ENCODE peak calls at places on chromosomes 5 and 9, in eight cellular contexts. X, B, C, W, P, N, Y and I are unnamed samples.

GRCh38 chr9:13485068-13485596 is 205.6 kb upstream of the MPDZ start:
- DNase-seq in X (peak), C (peak), P (no peak), B (no peak), W (no peak), N (peak), Y (no peak), I (no peak)

GRCh38 chr5:98504488-98504887 is 269.0 kb upstream of the RGMB start:
- DNase-seq in P (no peak), W (no peak), N (no peak), C (no peak), Y (no peak), X (no peak), B (no peak), I (no peak)

GRCh38 chr9:121328476-121328875 is 41.6 kb downstream of the STOM start:
- DNase-seq in P (no peak), C (no peak), X (peak), N (no peak), Y (no peak), W (no peak), B (no peak), I (no peak)

GRCh38 chr9:93111371-93112115 is 15.5 kb downstream of the CARD19 start:
- DNase-seq in N (peak), B (no peak), X (no peak), Y (no peak), C (no peak), W (no peak), P (no peak), I (no peak)

GRCh38 chr9:109968332-109968657 is 188.3 kb downstream of the PALM2AKAP2 start:
- DNase-seq in W (no peak), N (no peak), C (no peak), Y (no peak), P (peak), X (no peak), B (peak), I (no peak)

GRCh38 chr5:154421868-154422267 is 23.9 kb upstream of the SAP30L start:
- DNase-seq in B (no peak), Y (no peak), N (no peak), C (no peak), X (no peak), P (peak), W (no peak), I (no peak)

GRCh38 chr9:136942112-136942880 is 2.2 kb downstream of the FBXW5 start:
- DNase-seq in Y (no peak), B (no peak), N (no peak), P (no peak), X (no peak), W (no peak), C (no peak), I (no peak)

GRCh38 chr5:1324719-1325190 is 20.1 kb downstream of the CLPTM1L start:
- DNase-seq in N (peak), W (no peak), B (no peak), C (no peak), Y (no peak), P (no peak), X (no peak), I (no peak)

GRCh38 chr5:156208271-156208670 is 118.7 kb upstream of the SGCD start:
- DNase-seq in Y (no peak), C (no peak), W (no peak), X (no peak), B (no peak), N (no peak), P (peak), I (no peak)

GRCh38 chr9:104232781-104233341 is 138.8 kb downstream of the SMC2 start:
- DNase-seq in W (no peak), X (peak), C (no peak), P (no peak), N (no peak), Y (no peak), B (no peak), I (no peak)

GRCh38 chr5:177473461-177473991 is at the start of gene DBN1:
- DNase-seq in C (no peak), P (no peak), B (peak), W (no peak), Y (peak), N (no peak), X (peak), I (no peak)

GRCh38 chr9:13284011-13284410 is 4.5 kb upstream of the MPDZ start:
- DNase-seq in N (no peak), C (no peak), W (no peak), X (no peak), B (no peak), P (no peak), Y (no peak), I (no peak)

DNA sequence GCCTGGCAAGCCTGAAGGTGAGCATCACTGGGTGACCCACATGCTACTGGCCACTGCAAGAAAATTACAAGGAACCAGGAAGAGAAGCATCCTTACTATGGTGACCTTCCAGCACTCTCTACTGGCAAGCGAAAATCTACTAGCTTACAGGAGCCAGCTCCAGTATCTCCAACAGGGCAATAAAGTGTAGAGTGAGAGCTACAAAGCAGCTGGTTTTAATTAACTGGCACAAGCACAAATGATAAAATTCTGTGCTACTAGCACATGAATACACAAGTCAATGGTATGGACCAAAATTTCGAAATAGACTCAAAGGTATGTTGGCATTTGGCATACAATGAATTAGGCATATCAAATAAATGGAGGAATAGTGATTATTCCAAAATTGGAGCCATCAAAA is 113.2 kb upstream of the CAST start:
- DNase-seq in X (peak), W (no peak), B (no peak), P (no peak), Y (no peak), N (no peak), C (no peak), I (no peak)
- TF ChIP-seq CTCF in X (no peak), W (no peak), B (no peak), P (no peak), Y (no peak), N (no peak), C (no peak), I (no peak)

DNA sequence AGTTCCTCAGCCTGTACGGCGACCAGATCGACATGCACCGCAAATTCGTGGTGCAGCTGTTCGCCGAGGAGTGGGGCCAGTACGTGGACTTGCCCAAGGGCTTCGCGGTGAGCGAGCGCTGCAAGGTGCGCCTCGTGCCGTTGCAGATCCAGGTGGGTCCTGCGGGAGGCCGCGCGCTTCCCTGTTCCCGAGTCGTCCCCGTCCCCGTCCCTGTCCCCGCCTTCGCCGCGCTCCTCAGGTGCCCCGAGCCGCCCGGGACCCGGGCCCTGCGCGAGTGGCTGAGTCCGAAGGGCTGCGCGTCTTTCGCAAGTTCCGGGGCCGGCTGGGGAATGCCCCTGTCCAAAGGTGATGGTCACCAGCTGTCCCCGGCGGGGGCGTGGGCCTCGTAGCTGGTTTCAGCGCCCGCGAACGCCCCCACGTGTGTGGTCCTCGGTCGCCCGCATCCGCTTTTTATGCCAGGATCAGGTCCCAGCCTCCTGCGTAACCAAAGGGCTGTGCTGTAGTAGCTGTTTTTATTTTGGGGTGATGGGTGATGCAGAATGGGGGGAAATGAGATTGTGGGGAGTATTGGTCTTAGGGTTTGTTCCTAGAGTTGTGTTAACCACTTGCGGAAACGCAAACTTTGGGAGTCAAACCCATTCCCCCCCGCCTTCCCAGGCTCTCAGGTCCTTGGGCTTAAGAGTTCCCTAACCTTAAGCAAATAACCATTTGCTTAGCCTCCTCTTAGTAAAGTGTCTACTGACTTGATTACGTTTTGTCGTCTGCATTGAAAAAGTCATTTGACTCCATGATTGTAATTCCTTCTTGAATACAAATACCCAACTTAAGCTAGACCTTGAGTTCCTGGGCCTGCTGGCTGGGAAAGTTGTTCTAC is 612 bp downstream of the ISOC1 start:
- DNase-seq in X (peak), P (peak), N (peak), Y (peak), C (peak), W (peak), B (peak), I (peak)
- TF ChIP-seq CTCF in X (peak), P (no peak), N (no peak), Y (no peak), C (no peak), W (peak), B (peak), I (no peak)

GRCh38 chr9:11088826-11089374 is 476.1 kb upstream of the PTPRD start:
- DNase-seq in N (no peak), B (no peak), P (no peak), W (no peak), X (no peak), Y (no peak), C (no peak), I (no peak)

DNA sequence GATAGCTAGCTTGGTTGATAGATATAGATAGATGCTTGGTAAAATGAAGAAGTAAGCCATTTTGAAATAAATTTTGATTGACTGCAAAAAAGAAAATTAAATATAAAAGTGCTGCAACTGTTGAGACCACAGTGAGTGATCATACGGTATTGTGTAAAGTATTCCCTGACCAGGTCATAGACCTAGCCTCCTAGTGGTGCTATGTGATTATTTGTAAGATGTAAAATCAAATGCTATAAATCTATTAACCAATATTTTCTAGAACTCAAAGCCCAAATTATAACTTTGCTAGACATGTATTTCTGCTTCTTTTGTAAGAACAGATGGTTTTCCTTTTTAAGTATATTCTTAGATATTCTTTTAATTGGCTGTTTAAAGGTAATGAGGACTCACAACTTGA is 480.2 kb upstream of the PTPRD start:
- DNase-seq in N (no peak), W (no peak), X (no peak), B (no peak), C (no peak), Y (no peak), P (no peak), I (no peak)
- TF ChIP-seq CTCF in N (no peak), W (peak), X (no peak), B (no peak), C (no peak), Y (no peak), P (no peak), I (no peak)

GRCh38 chr5:146213210-146213838 is 9.9 kb downstream of the RBM27 start:
- DNase-seq in Y (no peak), P (no peak), C (no peak), W (no peak), X (no peak), N (no peak), B (no peak), I (no peak)

GRCh38 chr5:146206257-146206656 is 2.9 kb downstream of the RBM27 start:
- DNase-seq in B (no peak), Y (no peak), W (no peak), X (no peak), P (no peak), C (no peak), N (no peak), I (no peak)

GRCh38 chr5:146203872-146204192 is 427 bp downstream of the RBM27 start:
- DNase-seq in C (no peak), B (no peak), X (no peak), Y (no peak), P (no peak), N (no peak), W (no peak), I (no peak)

GRCh38 chr5:146205499-146206202 is 2.2 kb downstream of the RBM27 start:
- DNase-seq in X (no peak), Y (no peak), B (no peak), P (no peak), C (no peak), N (no peak), W (no peak), I (no peak)

DNA sequence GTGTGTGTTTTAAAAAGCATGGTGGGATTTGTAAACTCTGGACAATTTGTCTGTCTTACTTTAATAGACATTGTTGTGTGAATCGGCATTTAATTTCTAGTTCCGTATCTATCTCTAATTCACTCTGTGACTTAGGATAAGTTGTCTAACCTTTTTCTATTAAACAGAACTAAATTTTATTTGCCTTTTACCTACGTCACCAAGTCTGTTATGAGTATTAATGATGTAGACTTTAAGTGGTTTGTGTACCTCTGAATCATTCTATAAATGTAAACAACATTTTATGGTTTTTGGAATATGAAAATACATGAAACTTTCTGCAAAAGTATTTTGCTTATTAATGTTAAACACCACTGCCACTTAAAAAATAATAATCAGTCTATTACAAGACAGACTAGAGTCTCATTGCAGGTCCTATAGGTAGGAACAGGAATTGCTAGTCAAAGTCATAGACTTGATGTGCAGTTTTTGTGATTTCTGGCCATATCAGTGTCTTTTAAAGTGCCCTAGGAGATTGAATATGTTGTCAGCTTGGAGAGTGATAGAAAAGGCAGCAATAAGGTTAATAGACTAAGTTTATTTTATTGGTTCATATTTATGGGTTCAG is 5.6 kb downstream of the RBM27 start:
- DNase-seq in X (no peak), P (no peak), Y (no peak), B (no peak), W (no peak), C (no peak), N (no peak), I (no peak)
- TF ChIP-seq CTCF in X (no peak), P (no peak), Y (no peak), B (no peak), W (peak), C (no peak), N (peak), I (no peak)